ENCODE peak calls at places on chromosomes 3 and 15, in six cellular contexts. One of them, this sample, is unnamed.

GRCh38 chr3:173221010-173221409 is 80.0 kb upstream of the SPATA16 start:
- DNase-seq in stomach: no peak
- DNase-seq in CD8-positive, alpha-beta memory T cell: no peak
- DNase-seq in thoracic aorta: no peak
- DNase-seq in CD4-positive, CD25-positive, alpha-beta regulatory T cell: no peak
- DNase-seq in neural progenitor cell: peak; percentile 5
- DNase-seq in this sample: no peak

GRCh38 chr15:91889143-91889815 is 35.8 kb downstream of the SLCO3A1 start:
- DNase-seq in stomach: no peak
- DNase-seq in CD8-positive, alpha-beta memory T cell: no peak
- DNase-seq in thoracic aorta: no peak
- DNase-seq in CD4-positive, CD25-positive, alpha-beta regulatory T cell: no peak
- DNase-seq in neural progenitor cell: no peak
- DNase-seq in this sample: no peak

GRCh38 chr15:36585774-36586173 is 6.3 kb downstream of the CDIN1 start:
- DNase-seq in stomach: no peak
- DNase-seq in CD8-positive, alpha-beta memory T cell: no peak
- DNase-seq in thoracic aorta: no peak
- DNase-seq in CD4-positive, CD25-positive, alpha-beta regulatory T cell: no peak
- DNase-seq in neural progenitor cell: no peak
- DNase-seq in this sample: no peak

GRCh38 chr3:64972793-64973192 is 285.0 kb upstream of the ADAMTS9 start:
- DNase-seq in stomach: no peak
- DNase-seq in CD8-positive, alpha-beta memory T cell: no peak
- DNase-seq in thoracic aorta: no peak
- DNase-seq in CD4-positive, CD25-positive, alpha-beta regulatory T cell: no peak
- DNase-seq in neural progenitor cell: no peak
- DNase-seq in this sample: no peak

GRCh38 chr3:114880078-114880477 is 267.0 kb downstream of the ZBTB20 start:
- DNase-seq in stomach: peak; percentile 29
- DNase-seq in CD8-positive, alpha-beta memory T cell: no peak
- DNase-seq in thoracic aorta: no peak
- DNase-seq in CD4-positive, CD25-positive, alpha-beta regulatory T cell: no peak
- DNase-seq in neural progenitor cell: peak; percentile 19
- DNase-seq in this sample: no peak

GRCh38 chr3:187368251-187368733 is at the start of gene RTP4:
- DNase-seq in stomach: no peak
- DNase-seq in CD8-positive, alpha-beta memory T cell: peak; percentile 52
- DNase-seq in thoracic aorta: no peak
- DNase-seq in CD4-positive, CD25-positive, alpha-beta regulatory T cell: peak; percentile 69
- DNase-seq in neural progenitor cell: no peak
- DNase-seq in this sample: no peak

GRCh38 chr3:170714562-170715535 is 129.0 kb upstream of the SLC7A14 start:
- DNase-seq in stomach: no peak
- DNase-seq in CD8-positive, alpha-beta memory T cell: no peak
- DNase-seq in thoracic aorta: no peak
- DNase-seq in CD4-positive, CD25-positive, alpha-beta regulatory T cell: no peak
- DNase-seq in neural progenitor cell: no peak
- DNase-seq in this sample: no peak

GRCh38 chr3:10653866-10654611 is 148.7 kb upstream of the ATP2B2 start:
- DNase-seq in stomach: no peak
- DNase-seq in CD8-positive, alpha-beta memory T cell: no peak
- DNase-seq in thoracic aorta: no peak
- DNase-seq in CD4-positive, CD25-positive, alpha-beta regulatory T cell: no peak
- DNase-seq in neural progenitor cell: no peak
- DNase-seq in this sample: no peak

GRCh38 chr3:108822167-108822897 is at the start of gene TRAT1:
- DNase-seq in stomach: no peak
- DNase-seq in CD8-positive, alpha-beta memory T cell: no peak
- DNase-seq in thoracic aorta: no peak
- DNase-seq in CD4-positive, CD25-positive, alpha-beta regulatory T cell: peak; percentile 29
- DNase-seq in neural progenitor cell: no peak
- DNase-seq in this sample: no peak

GRCh38 chr3:180657094-180657493 is 22.2 kb downstream of the CCDC39 start:
- DNase-seq in stomach: no peak
- DNase-seq in CD8-positive, alpha-beta memory T cell: no peak
- DNase-seq in thoracic aorta: no peak
- DNase-seq in CD4-positive, CD25-positive, alpha-beta regulatory T cell: no peak
- DNase-seq in neural progenitor cell: no peak
- DNase-seq in this sample: no peak

GRCh38 chr3:4845882-4846281 is 133.4 kb upstream of the BHLHE40 start:
- DNase-seq in stomach: no peak
- DNase-seq in CD8-positive, alpha-beta memory T cell: peak; percentile 73
- DNase-seq in thoracic aorta: no peak
- DNase-seq in CD4-positive, CD25-positive, alpha-beta regulatory T cell: peak; percentile 61
- DNase-seq in neural progenitor cell: no peak
- DNase-seq in this sample: no peak

GRCh38 chr15:51403072-51403878 is 61.8 kb downstream of the GLDN start:
- DNase-seq in stomach: no peak
- DNase-seq in CD8-positive, alpha-beta memory T cell: no peak
- DNase-seq in thoracic aorta: no peak
- DNase-seq in CD4-positive, CD25-positive, alpha-beta regulatory T cell: no peak
- DNase-seq in neural progenitor cell: peak; percentile 46
- DNase-seq in this sample: peak; percentile 26

GRCh38 chr3:14870564-14871060 is 51.9 kb downstream of the FGD5 start:
- DNase-seq in stomach: no peak
- DNase-seq in CD8-positive, alpha-beta memory T cell: no peak
- DNase-seq in thoracic aorta: no peak
- DNase-seq in CD4-positive, CD25-positive, alpha-beta regulatory T cell: no peak
- DNase-seq in neural progenitor cell: no peak
- DNase-seq in this sample: no peak

GRCh38 chr3:171402281-171402680 is 57.9 kb downstream of the TNIK start:
- DNase-seq in stomach: no peak
- DNase-seq in CD8-positive, alpha-beta memory T cell: no peak
- DNase-seq in thoracic aorta: no peak
- DNase-seq in CD4-positive, CD25-positive, alpha-beta regulatory T cell: no peak
- DNase-seq in neural progenitor cell: no peak
- DNase-seq in this sample: no peak

GRCh38 chr15:49830411-49830810 is 209.6 kb downstream of the DTWD1 start:
- DNase-seq in stomach: no peak
- DNase-seq in CD8-positive, alpha-beta memory T cell: no peak
- DNase-seq in thoracic aorta: no peak
- DNase-seq in CD4-positive, CD25-positive, alpha-beta regulatory T cell: no peak
- DNase-seq in neural progenitor cell: no peak
- DNase-seq in this sample: no peak

GRCh38 chr15:91553455-91553854 is 300.1 kb upstream of the SLCO3A1 start:
- DNase-seq in stomach: no peak
- DNase-seq in CD8-positive, alpha-beta memory T cell: no peak
- DNase-seq in thoracic aorta: no peak
- DNase-seq in CD4-positive, CD25-positive, alpha-beta regulatory T cell: no peak
- DNase-seq in neural progenitor cell: peak; percentile 14
- DNase-seq in this sample: no peak

GRCh38 chr15:75647370-75648155 is at the start of gene SNX33:
- DNase-seq in stomach: peak; percentile 82
- DNase-seq in CD8-positive, alpha-beta memory T cell: peak; percentile 53
- DNase-seq in thoracic aorta: no peak
- DNase-seq in CD4-positive, CD25-positive, alpha-beta regulatory T cell: peak; percentile 45
- DNase-seq in neural progenitor cell: peak; percentile 95
- DNase-seq in this sample: peak; percentile 80

GRCh38 chr3:114745322-114746240 is 401.5 kb downstream of the ZBTB20 start:
- DNase-seq in stomach: no peak
- DNase-seq in CD8-positive, alpha-beta memory T cell: no peak
- DNase-seq in thoracic aorta: no peak
- DNase-seq in CD4-positive, CD25-positive, alpha-beta regulatory T cell: no peak
- DNase-seq in neural progenitor cell: peak; percentile 4
- DNase-seq in this sample: no peak

GRCh38 chr3:10340476-10340875 is 19.6 kb upstream of the SEC13 start:
- DNase-seq in stomach: no peak
- DNase-seq in CD8-positive, alpha-beta memory T cell: no peak
- DNase-seq in thoracic aorta: no peak
- DNase-seq in CD4-positive, CD25-positive, alpha-beta regulatory T cell: no peak
- DNase-seq in neural progenitor cell: no peak
- DNase-seq in this sample: no peak

GRCh38 chr3:39095146-39095677 is 12.2 kb downstream of the GORASP1 start:
- DNase-seq in stomach: no peak
- DNase-seq in CD8-positive, alpha-beta memory T cell: no peak
- DNase-seq in thoracic aorta: no peak
- DNase-seq in CD4-positive, CD25-positive, alpha-beta regulatory T cell: no peak
- DNase-seq in neural progenitor cell: no peak
- DNase-seq in this sample: no peak

GRCh38 chr3:175212896-175213295 is 353.8 kb downstream of the NAALADL2 start:
- DNase-seq in stomach: no peak
- DNase-seq in CD8-positive, alpha-beta memory T cell: no peak
- DNase-seq in thoracic aorta: no peak
- DNase-seq in CD4-positive, CD25-positive, alpha-beta regulatory T cell: no peak
- DNase-seq in neural progenitor cell: no peak
- DNase-seq in this sample: no peak

GRCh38 chr3:22986958-22987357 is 216.2 kb upstream of the UBE2E2 start:
- DNase-seq in stomach: no peak
- DNase-seq in CD8-positive, alpha-beta memory T cell: no peak
- DNase-seq in thoracic aorta: no peak
- DNase-seq in CD4-positive, CD25-positive, alpha-beta regulatory T cell: no peak
- DNase-seq in neural progenitor cell: no peak
- DNase-seq in this sample: no peak

GRCh38 chr15:101318810-101319200 is 23.8 kb upstream of the SNRPA1 start:
- DNase-seq in stomach: no peak
- DNase-seq in CD8-positive, alpha-beta memory T cell: no peak
- DNase-seq in thoracic aorta: no peak
- DNase-seq in CD4-positive, CD25-positive, alpha-beta regulatory T cell: no peak
- DNase-seq in neural progenitor cell: peak; percentile 72
- DNase-seq in this sample: no peak

GRCh38 chr15:41917767-41918430 is 24.0 kb upstream of the SPTBN5 start:
- DNase-seq in stomach: peak; percentile 56
- DNase-seq in CD8-positive, alpha-beta memory T cell: no peak
- DNase-seq in thoracic aorta: no peak
- DNase-seq in CD4-positive, CD25-positive, alpha-beta regulatory T cell: no peak
- DNase-seq in neural progenitor cell: no peak
- DNase-seq in this sample: no peak

GRCh38 chr15:41919954-41920538 is 26.2 kb upstream of the SPTBN5 start:
- DNase-seq in stomach: peak; percentile 64
- DNase-seq in CD8-positive, alpha-beta memory T cell: no peak
- DNase-seq in thoracic aorta: no peak
- DNase-seq in CD4-positive, CD25-positive, alpha-beta regulatory T cell: no peak
- DNase-seq in neural progenitor cell: no peak
- DNase-seq in this sample: no peak

GRCh38 chr15:41921167-41921566 is 27.3 kb upstream of the SPTBN5 start:
- DNase-seq in stomach: no peak
- DNase-seq in CD8-positive, alpha-beta memory T cell: no peak
- DNase-seq in thoracic aorta: no peak
- DNase-seq in CD4-positive, CD25-positive, alpha-beta regulatory T cell: no peak
- DNase-seq in neural progenitor cell: no peak
- DNase-seq in this sample: no peak

GRCh38 chr15:41918506-41919126 is 24.8 kb upstream of the SPTBN5 start:
- DNase-seq in stomach: no peak
- DNase-seq in CD8-positive, alpha-beta memory T cell: no peak
- DNase-seq in thoracic aorta: no peak
- DNase-seq in CD4-positive, CD25-positive, alpha-beta regulatory T cell: no peak
- DNase-seq in neural progenitor cell: no peak
- DNase-seq in this sample: no peak

GRCh38 chr15:41919201-41919820 is 25.5 kb upstream of the SPTBN5 start:
- DNase-seq in stomach: no peak
- DNase-seq in CD8-positive, alpha-beta memory T cell: no peak
- DNase-seq in thoracic aorta: no peak
- DNase-seq in CD4-positive, CD25-positive, alpha-beta regulatory T cell: no peak
- DNase-seq in neural progenitor cell: no peak
- DNase-seq in this sample: no peak
- H3K4me1 ChIP-seq in stomach: peaks cover 72% of the 10 kb centered on the region
- H3K4me1 ChIP-seq in CD8-positive, alpha-beta memory T cell: no peaks in the 10 kb centered on the region
- H3K4me1 ChIP-seq in thoracic aorta: peaks cover 49% of the 10 kb centered on the region
- H3K4me1 ChIP-seq in CD4-positive, CD25-positive, alpha-beta regulatory T cell: no peaks in the 10 kb centered on the region
- H3K4me1 ChIP-seq in neural progenitor cell: no peaks in the 10 kb centered on the region
- H3K4me1 ChIP-seq in this sample: peaks cover 21% of the 10 kb centered on the region

GRCh38 chr3:99829844-99830243 is 12.2 kb downstream of the CMSS1 start:
- DNase-seq in stomach: no peak
- DNase-seq in CD8-positive, alpha-beta memory T cell: no peak
- DNase-seq in thoracic aorta: no peak
- DNase-seq in CD4-positive, CD25-positive, alpha-beta regulatory T cell: no peak
- DNase-seq in neural progenitor cell: no peak
- DNase-seq in this sample: no peak

GRCh38 chr3:99823723-99824711 is 6.4 kb downstream of the CMSS1 start:
- DNase-seq in stomach: no peak
- DNase-seq in CD8-positive, alpha-beta memory T cell: no peak
- DNase-seq in thoracic aorta: no peak
- DNase-seq in CD4-positive, CD25-positive, alpha-beta regulatory T cell: no peak
- DNase-seq in neural progenitor cell: peak; percentile 9
- DNase-seq in this sample: no peak

DNA sequence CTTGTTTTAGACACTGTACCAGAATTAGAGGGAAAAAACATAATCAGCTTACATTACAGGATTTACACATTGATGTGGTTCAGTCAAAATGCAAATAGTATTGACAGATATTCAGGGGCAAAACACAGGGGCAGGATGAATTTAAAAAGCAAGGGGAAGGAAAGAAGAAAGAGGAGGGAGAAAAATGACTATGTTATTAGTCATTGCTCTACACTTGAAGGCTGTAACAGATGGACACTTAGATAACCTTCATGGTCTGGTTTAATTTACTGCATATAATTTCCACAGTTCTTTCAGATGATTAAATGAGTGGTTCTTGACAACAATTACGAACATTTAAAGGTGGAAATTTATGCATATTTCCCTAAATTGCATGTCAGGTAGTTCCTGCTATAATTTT is 7.6 kb downstream of the CMSS1 start:
- DNase-seq in stomach: no peak
- DNase-seq in CD8-positive, alpha-beta memory T cell: no peak
- DNase-seq in thoracic aorta: no peak
- DNase-seq in CD4-positive, CD25-positive, alpha-beta regulatory T cell: no peak
- DNase-seq in neural progenitor cell: no peak
- DNase-seq in this sample: no peak
- H3K4me3 ChIP-seq in stomach: no peak overlapping the region
- H3K4me3 ChIP-seq in CD8-positive, alpha-beta memory T cell: no peak overlapping the region
- H3K4me3 ChIP-seq in thoracic aorta: no peak overlapping the region
- H3K4me3 ChIP-seq in CD4-positive, CD25-positive, alpha-beta regulatory T cell: no peak overlapping the region
- H3K4me3 ChIP-seq in neural progenitor cell: no peak overlapping the region
- H3K4me3 ChIP-seq in this sample: no peak overlapping the region

GRCh38 chr3:62822905-62823304 is 52.3 kb downstream of the CADPS start:
- DNase-seq in stomach: no peak
- DNase-seq in CD8-positive, alpha-beta memory T cell: no peak
- DNase-seq in thoracic aorta: no peak
- DNase-seq in CD4-positive, CD25-positive, alpha-beta regulatory T cell: no peak
- DNase-seq in neural progenitor cell: no peak
- DNase-seq in this sample: no peak

GRCh38 chr3:62824965-62825592 is 50.1 kb downstream of the CADPS start:
- DNase-seq in stomach: no peak
- DNase-seq in CD8-positive, alpha-beta memory T cell: no peak
- DNase-seq in thoracic aorta: no peak
- DNase-seq in CD4-positive, CD25-positive, alpha-beta regulatory T cell: no peak
- DNase-seq in neural progenitor cell: no peak
- DNase-seq in this sample: no peak

GRCh38 chr3:62827550-62827949 is 47.7 kb downstream of the CADPS start:
- DNase-seq in stomach: no peak
- DNase-seq in CD8-positive, alpha-beta memory T cell: no peak
- DNase-seq in thoracic aorta: no peak
- DNase-seq in CD4-positive, CD25-positive, alpha-beta regulatory T cell: no peak
- DNase-seq in neural progenitor cell: no peak
- DNase-seq in this sample: no peak

GRCh38 chr3:62818347-62818746 is 56.9 kb downstream of the CADPS start:
- DNase-seq in stomach: no peak
- DNase-seq in CD8-positive, alpha-beta memory T cell: no peak
- DNase-seq in thoracic aorta: no peak
- DNase-seq in CD4-positive, CD25-positive, alpha-beta regulatory T cell: no peak
- DNase-seq in neural progenitor cell: no peak
- DNase-seq in this sample: no peak

GRCh38 chr3:62823461-62824050 is 51.7 kb downstream of the CADPS start:
- DNase-seq in stomach: no peak
- DNase-seq in CD8-positive, alpha-beta memory T cell: no peak
- DNase-seq in thoracic aorta: no peak
- DNase-seq in CD4-positive, CD25-positive, alpha-beta regulatory T cell: no peak
- DNase-seq in neural progenitor cell: peak; percentile 69
- DNase-seq in this sample: no peak
- H3K27ac ChIP-seq in stomach: no peak overlapping the region
- H3K27ac ChIP-seq in CD8-positive, alpha-beta memory T cell: no peak overlapping the region
- H3K27ac ChIP-seq in thoracic aorta: no peak overlapping the region
- H3K27ac ChIP-seq in CD4-positive, CD25-positive, alpha-beta regulatory T cell: no peak overlapping the region
- H3K27ac ChIP-seq in neural progenitor cell: peak overlapping the region; percentile 61
- H3K27ac ChIP-seq in this sample: no peak overlapping the region

GRCh38 chr3:128282392-128283196 is 129.3 kb downstream of the EEFSEC start:
- DNase-seq in stomach: no peak
- DNase-seq in CD8-positive, alpha-beta memory T cell: no peak
- DNase-seq in thoracic aorta: peak; percentile 40
- DNase-seq in CD4-positive, CD25-positive, alpha-beta regulatory T cell: no peak
- DNase-seq in neural progenitor cell: no peak
- DNase-seq in this sample: peak; percentile 28
- H3K4me1 ChIP-seq in stomach: peaks cover 55% of the 10 kb centered on the region
- H3K4me1 ChIP-seq in CD8-positive, alpha-beta memory T cell: no peaks in the 10 kb centered on the region
- H3K4me1 ChIP-seq in thoracic aorta: peaks cover 19% of the 10 kb centered on the region
- H3K4me1 ChIP-seq in CD4-positive, CD25-positive, alpha-beta regulatory T cell: no peaks in the 10 kb centered on the region
- H3K4me1 ChIP-seq in neural progenitor cell: peaks cover 48% of the 10 kb centered on the region
- H3K4me1 ChIP-seq in this sample: no peaks in the 10 kb centered on the region